ENCODE peak calls at places on chromosomes 1 and 21, in seven cellular contexts. Q, J, M, Y, X, F and Z are unnamed samples.

GRCh38 chr1:184385863-184386262 is 966 bp upstream of the C1orf21 start:
- DNase-seq in Y (no peak), F (no peak), M (no peak), J (no peak), X (no peak), Q (no peak), Z (no peak)

GRCh38 chr1:222886194-222887126 is 71.6 kb downstream of the DISP1 start:
- DNase-seq in J (no peak), M (no peak), Q (no peak), F (no peak), X (no peak), Y (no peak), Z (no peak)

GRCh38 chr21:45388011-45388521 is 16.9 kb upstream of the COL18A1 start:
- DNase-seq in X (no peak), Q (no peak), M (no peak), F (peak), J (no peak), Y (no peak), Z (peak)

GRCh38 chr1:64038965-64039926 is 164.2 kb upstream of the UBE2U start:
- DNase-seq in F (peak), X (no peak), J (peak), M (peak), Y (peak), Q (no peak), Z (peak)

GRCh38 chr1:83999316-83999819 is 436 bp upstream of the TTLL7 start:
- DNase-seq in F (peak), Q (no peak), X (no peak), Y (peak), J (peak), M (peak), Z (peak)

GRCh38 chr1:56081151-56081550 is 498.2 kb downstream of the PLPP3 start:
- DNase-seq in Y (no peak), M (no peak), F (peak), J (no peak), Q (no peak), X (no peak), Z (peak)

GRCh38 chr1:111197598-111198289 is 2.7 kb downstream of the DENND2D start:
- DNase-seq in Q (peak), M (no peak), F (no peak), X (no peak), J (peak), Y (peak), Z (no peak)

GRCh38 chr1:160291248-160292220 is 6.6 kb upstream of the PEX19 start:
- DNase-seq in J (peak), X (peak), M (peak), Q (peak), F (peak), Y (peak), Z (peak)

GRCh38 chr1:172727956-172728603 is 69.2 kb downstream of the FASLG start:
- DNase-seq in X (no peak), Q (no peak), F (no peak), M (peak), Y (peak), J (peak), Z (no peak)

GRCh38 chr1:93638981-93639380 is 42.7 kb downstream of the BCAR3 start:
- DNase-seq in F (no peak), Y (no peak), M (no peak), J (no peak), Q (no peak), X (no peak), Z (no peak)

GRCh38 chr1:22277662-22278061 is 134.8 kb upstream of the WNT4 start:
- DNase-seq in F (no peak), Y (no peak), M (no peak), X (no peak), J (no peak), Q (no peak), Z (no peak)

GRCh38 chr1:17665950-17666720 is 89.0 kb upstream of the ACTL8 start:
- DNase-seq in Y (no peak), J (no peak), M (no peak), Q (no peak), F (no peak), X (no peak), Z (no peak)

GRCh38 chr1:232518357-232518756 is 111.6 kb downstream of the SIPA1L2 start:
- DNase-seq in Y (no peak), M (no peak), J (no peak), Q (no peak), F (no peak), X (no peak), Z (no peak)

GRCh38 chr1:225454733-225455132 is 26.9 kb upstream of the LBR start:
- DNase-seq in M (peak), Q (no peak), X (no peak), F (peak), J (peak), Y (peak), Z (peak)

GRCh38 chr1:154883919-154884867 is 14.1 kb upstream of the KCNN3 start:
- DNase-seq in M (no peak), F (no peak), J (no peak), X (no peak), Y (no peak), Q (no peak), Z (peak)

GRCh38 chr1:118479351-118479750 is 294.3 kb upstream of the SPAG17 start:
- DNase-seq in M (no peak), J (no peak), Q (no peak), F (no peak), Y (no peak), X (no peak), Z (no peak)